ENCODE peak calls at places on chromosome 1, in five cellular contexts. Z is CD8-positive, alpha-beta memory T cell; N is OCI-LY7; W is ascending aorta; J is fibroblast of the aortic adventitia. Q is an unnamed sample.

GRCh38 chr1:173241528-173242347 is 34.6 kb upstream of the TNFSF4 start:
- DNase-seq in Z (no peak), N (no peak), W (no peak), J (no peak), Q (no peak)

GRCh38 chr1:224697888-224698450 is 81.9 kb downstream of the CNIH3 start:
- DNase-seq in Z (no peak), N (no peak), W (no peak), J (peak), Q (no peak)

GRCh38 chr1:203306970-203307541 is 1.7 kb downstream of the BTG2 start:
- DNase-seq in Z (peak), N (peak), W (no peak), J (peak), Q (no peak)

GRCh38 chr1:203324103-203325003 is 19.0 kb downstream of the BTG2 start:
- DNase-seq in Z (peak), N (peak), W (no peak), J (peak), Q (peak)

GRCh38 chr1:7670334-7671145 is 100.6 kb upstream of the VAMP3 start:
- DNase-seq in Z (no peak), N (no peak), W (no peak), J (peak), Q (no peak)

GRCh38 chr1:200410566-200410878 is 686 bp upstream of the ZNF281 start:
- DNase-seq in Z (no peak), N (peak), W (no peak), J (no peak), Q (peak)

GRCh38 chr1:235557495-235557894 is 53.2 kb upstream of the B3GALNT2 start:
- DNase-seq in Z (no peak), N (peak), W (no peak), J (no peak), Q (no peak)

GRCh38 chr1:18881642-18882431 is 20.5 kb downstream of the ALDH4A1 start:
- DNase-seq in Z (no peak), N (no peak), W (no peak), J (no peak), Q (no peak)

GRCh38 chr1:209886219-209886536 is 51.8 kb upstream of the SYT14 start:
- DNase-seq in Z (no peak), N (no peak), W (no peak), J (no peak), Q (no peak)

GRCh38 chr1:119986007-119986497 is 83.4 kb downstream of the NOTCH2 start:
- DNase-seq in Z (no peak), N (no peak), W (no peak), J (no peak), Q (no peak)

GRCh38 chr1:225768662-225769426 is 8.8 kb upstream of the SRP9 start:
- DNase-seq in Z (no peak), N (no peak), W (no peak), J (no peak), Q (no peak)

GRCh38 chr1:183043872-183044859 is 20.9 kb downstream of the LAMC1 start:
- DNase-seq in Z (no peak), N (no peak), W (no peak), J (peak), Q (no peak)

DNA sequence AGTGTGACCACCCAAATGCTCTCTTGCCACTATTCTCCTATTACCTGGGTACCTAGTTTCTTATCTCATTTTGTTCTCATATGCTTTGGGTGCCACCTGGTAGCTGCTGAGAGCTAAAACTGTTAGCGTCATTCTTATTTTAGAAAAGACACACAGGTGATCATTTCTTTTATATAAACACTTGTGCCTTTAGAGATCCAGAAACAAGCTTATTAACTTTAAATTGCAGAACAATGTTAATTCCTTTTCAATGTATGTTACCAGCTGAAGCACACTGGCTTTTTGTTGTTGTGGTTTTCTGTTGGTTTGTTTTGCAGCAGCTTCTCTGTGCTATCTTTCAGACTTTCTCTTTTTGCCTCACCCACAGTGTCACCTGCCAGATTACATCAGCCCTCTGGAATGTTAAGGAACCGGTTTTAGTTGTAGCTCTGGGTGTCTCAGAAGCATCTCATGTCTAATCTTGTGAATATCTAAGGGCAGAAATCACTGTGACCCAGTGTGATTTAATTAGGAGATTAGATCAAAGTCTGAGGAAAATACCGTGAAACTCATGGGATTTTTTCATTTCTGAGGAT is 43.4 kb upstream of the SLC19A2 start:
- DNase-seq in Z (no peak), N (no peak), W (no peak), J (peak), Q (peak)
- H3K4me3 ChIP-seq in Z (no peak), N (no peak), W (no peak), J (no peak), Q (no peak)

GRCh38 chr1:54122131-54122751 is 30.6 kb downstream of the CDCP2 start:
- DNase-seq in Z (no peak), N (no peak), W (no peak), J (no peak), Q (no peak)
- H3K4me3 ChIP-seq in Z (no peak), N (no peak), W (peak), J (no peak), Q (peak)

DNA sequence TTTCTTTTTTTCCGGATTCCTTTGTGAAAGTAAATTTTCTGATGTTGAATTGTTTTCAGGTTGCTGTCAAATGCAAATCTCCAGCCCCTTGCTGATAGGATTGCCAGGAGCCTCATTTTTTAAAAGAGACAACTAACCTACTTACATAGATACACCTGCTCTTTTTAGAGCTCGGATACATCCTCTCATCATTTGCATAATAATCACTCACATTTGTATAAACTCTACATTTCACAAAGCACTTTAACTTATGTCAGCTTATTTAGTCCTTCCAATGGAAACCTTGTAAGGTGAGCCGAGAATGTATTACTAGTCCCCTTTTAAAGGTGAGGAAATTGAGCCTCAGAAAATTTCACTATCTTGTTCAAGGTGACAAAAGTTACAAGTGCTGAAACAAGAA is 84.8 kb downstream of the KCTD3 start:
- DNase-seq in Z (no peak), N (no peak), W (no peak), J (no peak), Q (no peak)
- H3K4me3 ChIP-seq in Z (no peak), N (no peak), W (no peak), J (no peak), Q (no peak)

GRCh38 chr1:66984491-66984890 is 59.7 kb downstream of the MIER1 start:
- DNase-seq in Z (no peak), N (peak), W (no peak), J (no peak), Q (no peak)

GRCh38 chr1:66980745-66981367 is 56.1 kb downstream of the MIER1 start:
- DNase-seq in Z (no peak), N (no peak), W (no peak), J (peak), Q (no peak)

GRCh38 chr1:66985835-66986234 is 61.0 kb downstream of the MIER1 start:
- DNase-seq in Z (no peak), N (no peak), W (no peak), J (no peak), Q (no peak)

GRCh38 chr1:66982561-66983285 is 57.9 kb downstream of the MIER1 start:
- DNase-seq in Z (no peak), N (no peak), W (no peak), J (no peak), Q (no peak)

DNA sequence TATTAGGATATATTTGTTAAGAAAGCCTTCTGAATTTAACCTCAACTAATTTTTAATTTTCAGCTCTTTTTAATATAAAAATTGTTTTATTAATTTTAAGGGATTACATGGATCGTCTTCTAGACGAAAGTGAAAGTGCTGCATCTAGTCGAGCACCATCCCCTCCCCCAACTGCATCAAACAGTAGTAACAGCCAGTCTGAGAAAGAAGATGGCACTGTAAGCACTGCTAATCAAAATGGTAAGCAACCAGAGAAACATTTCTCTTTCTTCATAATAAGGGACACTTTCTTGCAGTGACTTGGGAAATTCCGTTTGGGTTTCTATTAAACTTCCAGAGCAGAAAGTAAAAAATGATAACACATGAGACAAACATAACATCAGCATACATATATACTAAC is 56.9 kb downstream of the MIER1 start:
- DNase-seq in Z (peak), N (peak), W (no peak), J (peak), Q (peak)
- H3K4me3 ChIP-seq in Z (peak), N (peak), W (peak), J (peak), Q (peak)

GRCh38 chr1:72281144-72281543 is 1.2 kb downstream of the NEGR1 start:
- DNase-seq in Z (no peak), N (no peak), W (no peak), J (peak), Q (no peak)

GRCh38 chr1:72281637-72282270 is 585 bp downstream of the NEGR1 start:
- DNase-seq in Z (no peak), N (no peak), W (no peak), J (peak), Q (no peak)

GRCh38 chr1:72280131-72280530 is 2.2 kb downstream of the NEGR1 start:
- DNase-seq in Z (no peak), N (no peak), W (no peak), J (no peak), Q (no peak)

GRCh38 chr1:72280714-72281113 is 1.6 kb downstream of the NEGR1 start:
- DNase-seq in Z (no peak), N (no peak), W (no peak), J (peak), Q (no peak)

GRCh38 chr1:72278461-72278860 is 3.9 kb downstream of the NEGR1 start:
- DNase-seq in Z (no peak), N (no peak), W (no peak), J (no peak), Q (no peak)
- H3K4me3 ChIP-seq in Z (no peak), N (no peak), W (no peak), J (no peak), Q (no peak)

GRCh38 chr1:157106813-157107189 is 7.2 kb upstream of the ETV3L start:
- DNase-seq in Z (no peak), N (no peak), W (no peak), J (no peak), Q (no peak)
- H3K4me3 ChIP-seq in Z (no peak), N (no peak), W (no peak), J (no peak), Q (no peak)

DNA sequence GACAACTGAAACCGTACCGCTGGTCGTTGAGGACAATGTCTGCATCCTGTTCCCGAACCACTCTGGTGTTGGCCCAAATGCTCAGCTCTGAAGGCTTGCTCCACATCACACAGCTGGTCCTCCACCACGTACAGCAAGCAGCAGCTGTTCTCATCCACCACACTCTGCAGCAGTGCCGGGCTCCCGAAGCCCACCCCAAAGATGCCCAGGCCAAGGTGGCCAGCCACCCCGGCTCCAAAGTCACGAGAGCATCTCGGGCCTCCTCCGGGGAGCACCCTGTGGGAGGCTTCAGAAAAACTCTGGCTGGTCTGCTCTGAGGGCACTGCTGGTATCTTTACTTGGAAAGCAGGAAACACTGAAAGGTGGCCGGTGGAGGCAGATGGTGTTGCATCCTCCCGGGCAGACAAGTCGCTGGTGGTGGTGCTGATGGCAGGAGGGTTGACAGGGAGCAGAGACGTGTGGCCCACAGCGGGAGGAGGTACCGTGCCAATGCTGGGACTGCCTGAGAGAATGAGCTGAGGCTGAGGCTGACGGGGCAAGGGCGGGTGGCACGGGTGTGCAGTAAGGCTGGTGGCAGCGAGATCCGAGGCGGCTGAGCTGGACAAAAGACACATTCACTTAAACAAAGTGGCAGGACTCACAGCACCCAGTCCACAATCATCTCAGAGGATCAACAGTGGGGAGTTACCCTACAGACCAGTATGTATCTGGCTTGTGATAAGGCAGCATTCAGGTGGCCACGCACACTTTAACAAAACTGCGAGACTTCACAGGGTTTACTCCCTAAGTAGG is 6.5 kb upstream of the CCDC27 start:
- DNase-seq in Z (peak), N (no peak), W (no peak), J (no peak), Q (no peak)
- H3K4me3 ChIP-seq in Z (peak), N (no peak), W (peak), J (peak), Q (no peak)

DNA sequence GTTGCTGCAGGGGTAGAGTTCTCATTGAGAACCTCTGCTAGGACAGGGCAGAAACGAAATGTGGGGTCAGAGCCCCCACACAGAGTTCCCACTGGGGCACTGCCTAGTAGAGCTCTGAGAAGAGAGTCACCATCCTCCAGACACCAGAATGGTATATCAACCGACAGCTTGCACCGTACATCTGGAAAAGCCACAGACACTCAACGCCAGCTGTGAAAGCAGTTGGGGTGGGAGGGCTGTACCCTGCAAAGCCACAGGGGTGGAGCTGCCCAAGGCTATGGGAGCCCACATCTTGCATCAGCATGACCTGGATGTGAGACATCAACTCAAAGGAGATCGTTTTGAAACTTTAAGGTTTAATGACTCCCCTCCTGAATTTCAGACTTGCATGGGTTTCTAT is 284.0 kb upstream of the DEPDC1 start:
- DNase-seq in Z (no peak), N (no peak), W (no peak), J (no peak), Q (no peak)
- H3K4me3 ChIP-seq in Z (no peak), N (no peak), W (no peak), J (no peak), Q (no peak)

GRCh38 chr1:36369472-36369871 is 16.3 kb downstream of the STK40 start:
- DNase-seq in Z (no peak), N (no peak), W (no peak), J (no peak), Q (no peak)

GRCh38 chr1:36369061-36369470 is 16.7 kb downstream of the STK40 start:
- DNase-seq in Z (peak), N (peak), W (peak), J (peak), Q (peak)

GRCh38 chr1:36377776-36378175 is 7.9 kb downstream of the STK40 start:
- DNase-seq in Z (no peak), N (peak), W (no peak), J (no peak), Q (no peak)

GRCh38 chr1:36367798-36368197 is 17.9 kb downstream of the STK40 start:
- DNase-seq in Z (no peak), N (no peak), W (no peak), J (no peak), Q (no peak)

GRCh38 chr1:36372617-36373016 is 13.1 kb downstream of the STK40 start:
- DNase-seq in Z (no peak), N (no peak), W (no peak), J (no peak), Q (no peak)
- H3K4me3 ChIP-seq in Z (no peak), N (no peak), W (no peak), J (no peak), Q (no peak)

GRCh38 chr1:8690253-8690525 is 127.3 kb downstream of the RERE start:
- DNase-seq in Z (no peak), N (no peak), W (no peak), J (no peak), Q (no peak)

GRCh38 chr1:8698012-8698411 is 119.4 kb downstream of the RERE start:
- DNase-seq in Z (no peak), N (no peak), W (no peak), J (no peak), Q (no peak)

GRCh38 chr1:8691662-8692061 is 125.8 kb downstream of the RERE start:
- DNase-seq in Z (no peak), N (no peak), W (no peak), J (no peak), Q (no peak)

GRCh38 chr1:8689431-8690252 is 127.8 kb downstream of the RERE start:
- DNase-seq in Z (no peak), N (peak), W (no peak), J (no peak), Q (no peak)

DNA sequence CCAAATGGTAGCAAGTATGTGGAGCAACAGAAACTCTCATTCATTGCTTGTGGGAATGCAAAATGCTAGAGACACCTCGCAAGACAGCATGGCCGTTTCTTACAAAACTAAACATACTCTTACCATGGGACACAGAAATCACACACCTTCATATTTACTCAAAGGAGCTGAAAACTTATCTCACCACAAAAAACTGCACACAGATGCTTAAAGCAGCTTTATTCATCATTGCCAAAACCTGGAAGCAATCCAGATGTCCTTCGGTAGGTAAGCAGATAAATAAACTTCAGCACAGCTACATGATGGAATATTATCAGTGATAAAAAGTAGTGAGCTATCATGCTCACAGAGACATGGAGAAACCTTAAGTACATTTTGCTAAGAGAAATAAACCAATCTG is 124.3 kb downstream of the RERE start:
- DNase-seq in Z (no peak), N (no peak), W (no peak), J (no peak), Q (no peak)
- H3K4me3 ChIP-seq in Z (no peak), N (no peak), W (no peak), J (no peak), Q (no peak)